ENCODE peak calls at places on chromosome 22, in seven cellular contexts. J is HCT116, Y is GM23248, A is SK-N-SH, U is PC-3, X is hepatocyte, C is OCI-LY7. B is an unnamed sample.

GRCh38 chr22:30290679-30291333 is 1.5 kb upstream of the CASTOR1 start:
- DNase-seq in J (no peak), Y (peak), A (peak), U (peak), X (peak), C (peak), B (peak)

GRCh38 chr22:37262346-37262745 is 18.3 kb upstream of the RAC2 start:
- DNase-seq in J (no peak), Y (no peak), A (no peak), U (no peak), X (no peak), C (no peak), B (no peak)

GRCh38 chr22:43501951-43502874 is 90.4 kb downstream of the MPPED1 start:
- DNase-seq in J (no peak), Y (no peak), A (no peak), U (no peak), X (no peak), C (no peak), B (no peak)

GRCh38 chr22:19610518-19611253 is 86.5 kb upstream of the CLDN5 start:
- DNase-seq in J (no peak), Y (no peak), A (no peak), U (no peak), X (no peak), C (peak), B (no peak)

GRCh38 chr22:46941958-46942815 is 179.7 kb downstream of the TBC1D22A start:
- DNase-seq in J (no peak), Y (no peak), A (no peak), U (no peak), X (peak), C (no peak), B (no peak)

GRCh38 chr22:17086301-17086700 is 1.5 kb downstream of the IL17RA start:
- DNase-seq in J (no peak), Y (peak), A (no peak), U (no peak), X (no peak), C (no peak), B (no peak)

GRCh38 chr22:28837640-28838039 is 37.3 kb upstream of the XBP1 start:
- DNase-seq in J (no peak), Y (no peak), A (no peak), U (no peak), X (no peak), C (no peak), B (peak)

GRCh38 chr22:35688913-35689675 is 28.6 kb upstream of the APOL5 start:
- DNase-seq in J (no peak), Y (peak), A (no peak), U (no peak), X (no peak), C (no peak), B (no peak)

GRCh38 chr22:25903294-25903693 is 161.3 kb downstream of the MYO18B start:
- DNase-seq in J (peak), Y (no peak), A (peak), U (no peak), X (no peak), C (no peak), B (peak)

GRCh38 chr22:19823638-19824196 is 31.0 kb downstream of the GNB1L start:
- DNase-seq in J (no peak), Y (no peak), A (no peak), U (no peak), X (peak), C (no peak), B (no peak)

GRCh38 chr22:19291218-19291579 is 320 bp downstream of the CLTCL1 start:
- DNase-seq in J (no peak), Y (peak), A (peak), U (no peak), X (peak), C (no peak), B (peak)

GRCh38 chr22:50622723-50623327 is 5.1 kb downstream of the ARSA start:
- DNase-seq in J (peak), Y (no peak), A (peak), U (no peak), X (no peak), C (peak), B (no peak)

GRCh38 chr22:38873469-38874411 is 1.7 kb upstream of the CBX6 start:
- DNase-seq in J (no peak), Y (peak), A (no peak), U (peak), X (peak), C (no peak), B (no peak)

GRCh38 chr22:49203863-49204598 is 623.6 kb downstream of the BRD1 start:
- DNase-seq in J (no peak), Y (no peak), A (no peak), U (no peak), X (no peak), C (no peak), B (no peak)

GRCh38 chr22:43811777-43812148 is 342 bp downstream of the EFCAB6 start:
- DNase-seq in J (no peak), Y (peak), A (no peak), U (peak), X (peak), C (no peak), B (no peak)

GRCh38 chr22:27431896-27432295 is 369.7 kb downstream of the MN1 start:
- DNase-seq in J (no peak), Y (peak), A (no peak), U (no peak), X (no peak), C (no peak), B (no peak)

GRCh38 chr22:36368359-36368983 is 19.3 kb downstream of the MYH9 start:
- DNase-seq in J (no peak), Y (peak), A (peak), U (peak), X (peak), C (no peak), B (peak)

GRCh38 chr22:37203354-37204044 is 8.8 kb downstream of the SSTR3 start:
- DNase-seq in J (no peak), Y (no peak), A (no peak), U (no peak), X (no peak), C (no peak), B (no peak)

GRCh38 chr22:32144875-32145274 is 14.2 kb downstream of the C22orf42 start:
- DNase-seq in J (no peak), Y (no peak), A (no peak), U (no peak), X (no peak), C (peak), B (no peak)

GRCh38 chr22:43298062-43298801 is 44.9 kb downstream of the SCUBE1 start:
- DNase-seq in J (no peak), Y (peak), A (peak), U (no peak), X (peak), C (no peak), B (peak)

GRCh38 chr22:19138217-19139000 is 6.0 kb downstream of the ESS2 start:
- DNase-seq in J (no peak), Y (no peak), A (no peak), U (no peak), X (no peak), C (no peak), B (no peak)

GRCh38 chr22:30887861-30888260 is 80.7 kb downstream of the MORC2 start:
- DNase-seq in J (no peak), Y (no peak), A (peak), U (no peak), X (no peak), C (no peak), B (no peak)

GRCh38 chr22:31277741-31278642 is 14.3 kb downstream of the PIK3IP1 start:
- DNase-seq in J (no peak), Y (no peak), A (no peak), U (no peak), X (no peak), C (no peak), B (no peak)

DNA sequence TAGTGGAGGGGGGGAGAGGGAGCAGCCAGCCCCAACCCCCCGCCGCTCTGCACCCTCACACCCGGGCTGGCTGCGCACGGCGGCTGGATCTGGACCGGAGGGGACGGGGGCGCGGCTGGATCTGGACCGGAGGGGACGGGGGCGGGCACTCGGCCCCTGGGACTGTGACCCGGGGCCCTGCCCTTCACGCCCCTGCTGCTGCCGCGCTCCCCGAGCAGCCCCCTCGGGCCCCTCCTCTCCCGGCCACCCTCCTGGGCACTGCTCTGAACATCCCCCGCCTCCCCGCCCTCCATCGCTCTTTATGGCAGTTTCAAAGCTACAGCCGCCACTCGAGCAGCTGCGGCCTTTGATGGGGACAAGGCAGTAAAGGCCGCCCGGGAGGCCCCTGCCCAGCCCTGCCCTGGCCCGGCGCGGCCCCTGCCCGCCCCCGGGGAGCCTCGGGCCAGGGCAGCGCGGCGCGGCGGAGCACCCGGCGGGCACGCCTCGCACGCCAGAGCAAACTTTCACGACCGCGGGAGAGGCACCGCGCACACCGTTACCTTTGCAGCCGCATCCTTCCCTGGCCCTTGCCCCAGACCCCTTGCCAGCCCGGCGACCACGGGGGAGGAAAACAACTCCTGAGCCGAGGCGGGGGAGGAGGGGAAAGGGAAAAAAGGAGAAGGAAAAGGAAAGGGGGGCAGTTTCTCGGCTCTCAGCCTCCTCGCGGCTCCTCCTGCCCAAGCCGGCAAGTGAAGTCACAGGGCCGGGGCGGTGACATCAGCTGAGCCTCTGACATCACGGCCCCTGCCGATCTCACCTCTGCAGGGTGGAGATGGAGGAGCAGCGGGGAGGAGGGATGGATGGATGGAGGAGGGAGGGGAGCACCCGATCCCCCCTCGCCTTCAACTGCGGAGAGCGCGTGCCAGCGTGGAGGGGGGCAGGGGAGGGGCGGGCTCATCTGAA is 13.1 kb upstream of the TCF20 start:
- DNase-seq in J (no peak), Y (peak), A (peak), U (no peak), X (peak), C (no peak), B (peak)
- TF ChIP-seq EZH2phosphoT487 in J (no peak), Y (no peak), A (no peak), U (no peak), X (no peak), C (no peak), B (no peak)

GRCh38 chr22:23574877-23575276 is 5.2 kb downstream of the IGLL1 start:
- DNase-seq in J (no peak), Y (no peak), A (no peak), U (no peak), X (no peak), C (no peak), B (no peak)
- H3K4me2 ChIP-seq in J (no peak), Y (no peak), A (no peak), U (no peak), X (no peak), C (no peak), B (no peak)

GRCh38 chr22:40421941-40422340 is 51.5 kb downstream of the SGSM3 start:
- DNase-seq in J (no peak), Y (no peak), A (no peak), U (no peak), X (no peak), C (no peak), B (no peak)
- TF ChIP-seq EZH2phosphoT487 in J (no peak), Y (no peak), A (no peak), U (no peak), X (no peak), C (no peak), B (no peak)

GRCh38 chr22:45709004-45709739 is 37.5 kb downstream of the ATXN10 start:
- DNase-seq in J (no peak), Y (peak), A (peak), U (peak), X (no peak), C (no peak), B (no peak)
- H3K4me2 ChIP-seq in J (peak), Y (peak), A (peak), U (peak), X (no peak), C (no peak), B (no peak)

B was measured in neural progenitor cell.